ENCODE peak calls at places on chromosomes 11 and 22, in five cellular contexts. Q is neural progenitor cell, F is uterus, N is retinal pigment epithelial cell, U is nephron progenitor cell. H is an unnamed sample.

GRCh38 chr22:31586137-31586920 is 75.7 kb downstream of the PISD start:
- DNase-seq in Q (no peak), F (no peak), U (no peak), N (no peak), H (no peak)

GRCh38 chr11:29173660-29174062 is 843.2 kb downstream of the KCNA4 start:
- DNase-seq in N (peak), Q (no peak), U (no peak), F (no peak), H (no peak)

GRCh38 chr11:69683764-69684333 is 8.7 kb upstream of the LTO1 start:
- DNase-seq in U (peak), F (no peak), N (no peak), Q (peak), H (no peak)

GRCh38 chr22:45612451-45612901 is 59.2 kb upstream of the ATXN10 start:
- DNase-seq in U (peak), F (peak), N (no peak), Q (no peak), H (peak)

GRCh38 chr11:131712897-131713296 is 342.5 kb downstream of the NTM start:
- DNase-seq in F (no peak), Q (no peak), U (no peak), N (no peak), H (no peak)

GRCh38 chr11:13008625-13009475 is at the start of gene RASSF10:
- DNase-seq in U (peak), N (no peak), Q (peak), F (peak), H (no peak)

GRCh38 chr22:43376765-43377485 is 33.8 kb upstream of the SCUBE1 start:
- DNase-seq in N (no peak), U (no peak), Q (no peak), F (no peak), H (no peak)

GRCh38 chr11:126112547-126112946 is 49.9 kb upstream of the CDON start:
- DNase-seq in U (no peak), Q (no peak), N (no peak), F (peak), H (peak)

GRCh38 chr22:46846154-46846831 is 83.8 kb downstream of the TBC1D22A start:
- DNase-seq in N (no peak), U (no peak), Q (no peak), F (no peak), H (no peak)

GRCh38 chr11:19919050-19919561 is 206.5 kb downstream of the NAV2 start:
- DNase-seq in F (peak), N (peak), U (no peak), Q (no peak), H (peak)

GRCh38 chr22:36871669-36872081 is 10.9 kb downstream of the NCF4 start:
- DNase-seq in N (no peak), Q (peak), U (no peak), F (no peak), H (no peak)

GRCh38 chr11:102252339-102252891 is 64.9 kb upstream of the BIRC3 start:
- DNase-seq in U (no peak), F (no peak), N (no peak), Q (no peak), H (no peak)

GRCh38 chr11:77130763-77131513 is 2.9 kb downstream of the MYO7A start:
- DNase-seq in N (peak), U (no peak), Q (peak), F (peak), H (no peak)

GRCh38 chr22:19080853-19081252 is 41.4 kb downstream of the DGCR2 start:
- DNase-seq in F (no peak), U (no peak), N (no peak), Q (no peak), H (no peak)

GRCh38 chr11:115477410-115477809 is 26.8 kb downstream of the CADM1 start:
- DNase-seq in Q (no peak), N (no peak), F (no peak), U (no peak), H (no peak)

GRCh38 chr22:26462971-26463661 is 20.5 kb downstream of the HPS4 start:
- DNase-seq in Q (peak), N (no peak), F (no peak), U (peak), H (no peak)

GRCh38 chr11:118929496-118930151 is 3.9 kb upstream of the BCL9L start:
- DNase-seq in U (peak), N (no peak), F (peak), Q (peak), H (no peak)

GRCh38 chr11:118930152-118930712 is 4.5 kb upstream of the BCL9L start:
- DNase-seq in F (peak), Q (peak), U (peak), N (no peak), H (peak)

GRCh38 chr11:118928108-118928869 is 2.6 kb upstream of the BCL9L start:
- DNase-seq in U (peak), Q (peak), F (peak), N (no peak), H (peak)

GRCh38 chr11:118927554-118928107 is 1.9 kb upstream of the BCL9L start:
- DNase-seq in Q (no peak), U (no peak), N (no peak), F (no peak), H (no peak)

DNA sequence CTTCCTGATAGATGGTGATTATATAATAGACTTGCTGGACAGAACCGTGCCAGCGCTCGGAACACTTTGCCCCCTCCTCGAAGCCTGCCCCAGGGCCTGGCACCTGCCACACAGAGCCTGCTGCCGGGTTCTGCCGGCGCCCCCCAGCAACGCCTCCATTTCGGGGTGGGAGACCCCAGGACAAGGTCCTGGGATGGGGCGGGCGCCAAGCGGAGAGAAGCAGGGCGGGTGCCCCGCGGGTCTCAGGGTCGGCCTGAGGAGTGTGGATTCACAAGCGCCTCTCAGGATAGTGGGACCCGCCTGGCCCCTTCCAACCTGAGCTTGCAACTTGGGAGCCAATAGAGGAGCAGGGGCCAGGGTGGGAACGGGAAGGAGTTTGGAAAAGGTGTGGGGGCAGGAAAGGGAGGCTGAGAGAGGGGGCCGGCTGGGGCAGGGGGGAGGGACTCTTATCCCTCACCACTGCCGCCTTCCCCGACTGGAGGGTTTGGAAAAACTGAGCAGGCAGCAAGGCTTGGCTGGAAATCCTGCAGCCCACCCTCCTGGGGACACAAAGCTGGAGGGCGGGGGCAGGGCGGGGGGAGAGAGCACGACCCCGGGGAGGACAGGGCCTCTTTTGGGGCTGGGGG is 3.3 kb upstream of the BCL9L start:
- DNase-seq in N (no peak), Q (no peak), F (peak), U (peak), H (peak)
- TF ChIP-seq CTCF in N (no peak), Q (no peak), F (no peak), U (no peak), H (no peak)

DNA sequence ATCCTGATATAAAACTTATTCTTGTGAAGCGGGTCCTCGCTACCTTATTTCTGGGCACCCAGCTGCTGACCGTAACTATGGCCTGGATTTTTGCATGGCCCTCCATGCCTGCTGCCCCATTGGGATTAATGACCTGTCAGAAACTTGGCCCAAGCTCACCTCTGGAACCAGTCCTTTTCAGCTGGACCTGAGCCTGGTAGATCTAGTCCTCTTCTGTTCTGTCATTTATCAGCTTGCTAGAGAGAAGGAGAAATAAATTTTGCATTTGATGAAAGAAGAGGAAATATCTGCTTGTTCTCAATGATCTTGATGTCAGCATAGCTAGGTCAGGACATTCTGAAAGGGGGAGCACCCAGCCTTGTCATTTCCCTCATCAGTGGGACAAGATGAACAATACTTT is 387.8 kb upstream of the LARGE1 start:
- DNase-seq in Q (no peak), U (no peak), N (no peak), F (no peak), H (no peak)
- TF ChIP-seq CTCF in Q (no peak), U (no peak), N (no peak), F (no peak), H (no peak)

DNA sequence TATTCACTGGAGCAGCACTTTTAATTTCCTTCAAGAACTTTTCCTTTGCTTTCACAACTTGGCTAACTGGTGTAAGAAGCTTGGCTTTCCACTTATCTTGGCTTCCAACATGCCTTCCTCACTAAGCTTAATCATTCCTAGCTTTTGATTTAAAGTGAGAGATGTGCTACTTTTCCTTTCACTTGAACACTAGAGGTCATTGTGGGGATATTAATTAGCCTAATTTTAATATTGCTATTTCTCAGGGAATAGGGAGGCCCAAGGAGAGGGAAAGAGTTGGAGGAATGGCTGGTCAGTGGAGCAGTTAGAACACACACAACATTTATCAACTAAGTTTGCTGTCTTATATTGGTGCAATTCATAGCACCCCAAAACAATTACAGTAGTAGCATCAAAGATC is 24.6 kb upstream of the CCDC90B start:
- DNase-seq in F (no peak), N (no peak), Q (no peak), U (no peak), H (no peak)
- TF ChIP-seq CTCF in F (no peak), N (no peak), Q (no peak), U (no peak), H (no peak)

GRCh38 chr11:96159968-96160367 is 183.0 kb downstream of the MAML2 start:
- DNase-seq in F (no peak), U (no peak), N (no peak), Q (no peak), H (no peak)
- TF ChIP-seq CTCF in F (no peak), U (no peak), N (no peak), Q (no peak), H (no peak)

GRCh38 chr11:95451261-95451660 is 220.3 kb upstream of the SESN3 start:
- DNase-seq in F (no peak), N (no peak), U (no peak), Q (no peak), H (no peak)
- TF ChIP-seq CTCF in F (no peak), N (no peak), U (no peak), Q (no peak), H (no peak)

DNA sequence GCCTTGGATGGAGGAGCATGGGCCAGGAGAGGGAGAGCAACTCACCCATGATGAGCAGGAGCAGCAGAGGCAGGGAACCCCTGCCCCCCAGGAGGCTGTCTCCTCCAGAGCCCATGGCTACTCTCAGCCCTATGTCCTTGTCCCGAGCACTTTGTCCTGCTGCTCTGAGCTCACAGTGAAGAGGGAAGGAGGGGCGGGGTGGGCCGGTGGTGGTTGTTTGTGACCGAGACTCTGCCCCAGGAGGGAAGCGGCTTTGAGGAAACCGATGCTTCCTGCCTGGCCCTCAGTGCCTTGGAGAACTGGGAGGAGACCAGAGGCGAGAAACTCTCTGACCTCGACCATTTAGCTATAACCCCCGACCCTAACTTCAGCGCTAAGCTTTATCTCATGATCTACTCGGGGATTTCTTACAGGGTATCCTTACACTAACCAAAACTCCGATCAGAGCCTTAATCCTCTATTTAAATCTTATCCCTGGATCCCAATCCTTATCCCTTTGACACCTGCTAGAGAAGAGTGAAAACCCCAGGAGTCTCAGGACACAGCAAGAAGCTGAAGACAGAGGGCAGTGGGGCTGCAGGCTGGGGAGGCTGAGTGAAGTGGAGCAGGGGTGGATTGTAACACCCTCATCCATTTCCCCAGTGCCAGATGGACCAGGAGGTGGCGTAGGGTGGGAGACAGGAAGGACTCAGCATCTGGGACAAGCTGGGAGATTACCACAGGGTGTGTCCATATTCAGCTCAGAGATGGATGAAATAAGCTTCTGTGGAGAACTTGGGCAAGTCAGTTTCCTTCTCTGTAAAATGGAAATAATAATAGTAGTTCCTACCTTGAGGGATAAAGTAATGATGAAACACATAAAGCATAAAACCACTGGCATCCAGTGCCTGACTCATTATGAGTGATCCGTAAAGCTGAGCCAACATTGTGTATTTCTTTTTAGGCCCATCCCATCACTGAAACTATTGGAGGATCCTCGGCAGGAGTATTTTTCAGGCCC is at the start of gene ROBO4:
- DNase-seq in Q (no peak), N (peak), F (peak), U (no peak), H (peak)
- TF ChIP-seq CTCF in Q (no peak), N (no peak), F (no peak), U (no peak), H (no peak)

DNA sequence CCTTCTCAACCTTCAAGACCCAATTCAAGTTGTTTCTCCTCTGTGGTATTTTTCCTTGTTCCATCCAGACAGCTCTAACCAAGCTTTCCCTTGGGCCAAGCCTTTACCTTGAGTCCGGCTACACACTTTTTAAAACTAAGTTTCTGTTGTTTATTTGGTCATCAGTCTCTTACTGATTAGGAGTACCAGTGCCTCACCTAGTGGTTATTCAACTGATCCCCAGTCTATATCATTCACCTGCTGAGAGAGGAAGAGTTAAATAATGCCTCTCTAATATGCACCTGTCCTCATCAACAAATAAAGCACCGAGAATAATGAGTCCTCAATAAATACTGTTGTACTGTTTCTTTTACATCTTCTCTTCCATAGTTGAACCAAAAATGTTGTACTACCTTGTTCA is 160.8 kb downstream of the MSANTD4 start:
- DNase-seq in U (no peak), Q (no peak), N (no peak), F (no peak), H (no peak)
- TF ChIP-seq CTCF in U (no peak), Q (peak), N (peak), F (no peak), H (no peak)

DNA sequence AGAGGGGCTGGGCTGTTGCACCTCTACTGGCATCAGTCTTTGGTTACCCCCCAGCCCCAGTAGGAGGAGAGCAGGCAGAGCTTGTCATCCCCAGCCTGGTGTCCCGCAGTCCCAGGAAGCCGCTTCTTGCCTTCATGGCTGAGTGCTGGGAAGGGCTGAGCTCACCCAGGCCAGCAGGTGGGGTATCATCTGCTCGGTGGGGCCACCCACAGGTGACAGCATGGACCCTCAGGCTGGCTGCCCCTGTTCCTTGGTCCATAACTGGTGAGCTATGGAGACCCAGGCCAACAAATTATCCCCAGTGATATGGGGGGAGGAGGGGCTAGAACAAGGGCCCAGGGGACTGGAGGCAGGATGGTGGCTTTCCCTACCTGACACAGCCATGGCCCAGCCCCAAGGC is 6.5 kb upstream of the RHOD start:
- DNase-seq in Q (no peak), F (no peak), U (no peak), N (no peak), H (no peak)
- TF ChIP-seq CTCF in Q (no peak), F (no peak), U (no peak), N (peak), H (no peak)

H was measured in ascending aorta.